ENCODE peak calls at places on chromosomes 2 and 18, in ten cellular contexts. One of them, this sample, is unnamed.
A peak's percentile ranks its signal among the peaks of the same experiment; 100 is the strongest.

GRCh38 chr2:231413921-231414476 is 18.5 kb downstream of the B3GNT7 start:
- DNase-seq in activated CD4-positive, alpha-beta T cell treated with anti-CD3 and anti-CD28 coated beads for 48 hours: no peak
- DNase-seq in NCI-H1417: no peak
- DNase-seq in posterior cingulate gyrus: peak; percentile 19
- DNase-seq in frontal cortex: no peak
- DNase-seq in activated naive CD4-positive, alpha-beta T cell: no peak
- DNase-seq in head of caudate nucleus: no peak
- DNase-seq in memory B cell: no peak
- DNase-seq in cardiac muscle cell: no peak
- DNase-seq in thoracic aorta: no peak
- DNase-seq in this sample: no peak

GRCh38 chr2:29531626-29532025 is 389.8 kb downstream of the ALK start:
- DNase-seq in activated CD4-positive, alpha-beta T cell treated with anti-CD3 and anti-CD28 coated beads for 48 hours: no peak
- DNase-seq in NCI-H1417: no peak
- DNase-seq in posterior cingulate gyrus: no peak
- DNase-seq in frontal cortex: no peak
- DNase-seq in activated naive CD4-positive, alpha-beta T cell: no peak
- DNase-seq in head of caudate nucleus: no peak
- DNase-seq in memory B cell: no peak
- DNase-seq in cardiac muscle cell: no peak
- DNase-seq in thoracic aorta: no peak
- DNase-seq in this sample: no peak

GRCh38 chr2:196390243-196391148 is 219.1 kb upstream of the STK17B start:
- DNase-seq in activated CD4-positive, alpha-beta T cell treated with anti-CD3 and anti-CD28 coated beads for 48 hours: no peak
- DNase-seq in NCI-H1417: no peak
- DNase-seq in posterior cingulate gyrus: no peak
- DNase-seq in frontal cortex: no peak
- DNase-seq in activated naive CD4-positive, alpha-beta T cell: no peak
- DNase-seq in head of caudate nucleus: no peak
- DNase-seq in memory B cell: no peak
- DNase-seq in cardiac muscle cell: no peak
- DNase-seq in thoracic aorta: no peak
- DNase-seq in this sample: no peak

GRCh38 chr18:78792736-78793135 is 186.9 kb upstream of the SALL3 start:
- DNase-seq in activated CD4-positive, alpha-beta T cell treated with anti-CD3 and anti-CD28 coated beads for 48 hours: no peak
- DNase-seq in NCI-H1417: no peak
- DNase-seq in posterior cingulate gyrus: no peak
- DNase-seq in frontal cortex: no peak
- DNase-seq in activated naive CD4-positive, alpha-beta T cell: no peak
- DNase-seq in head of caudate nucleus: no peak
- DNase-seq in memory B cell: no peak
- DNase-seq in cardiac muscle cell: no peak
- DNase-seq in thoracic aorta: no peak
- DNase-seq in this sample: no peak

GRCh38 chr18:703660-704018 is 8.8 kb downstream of the ENOSF1 start:
- DNase-seq in activated CD4-positive, alpha-beta T cell treated with anti-CD3 and anti-CD28 coated beads for 48 hours: no peak
- DNase-seq in NCI-H1417: no peak
- DNase-seq in posterior cingulate gyrus: no peak
- DNase-seq in frontal cortex: no peak
- DNase-seq in activated naive CD4-positive, alpha-beta T cell: no peak
- DNase-seq in head of caudate nucleus: no peak
- DNase-seq in memory B cell: no peak
- DNase-seq in cardiac muscle cell: peak; percentile 6
- DNase-seq in thoracic aorta: no peak
- DNase-seq in this sample: no peak

GRCh38 chr2:168934826-168935225 is 33.7 kb downstream of the G6PC2 start:
- DNase-seq in activated CD4-positive, alpha-beta T cell treated with anti-CD3 and anti-CD28 coated beads for 48 hours: no peak
- DNase-seq in NCI-H1417: no peak
- DNase-seq in posterior cingulate gyrus: no peak
- DNase-seq in frontal cortex: no peak
- DNase-seq in activated naive CD4-positive, alpha-beta T cell: no peak
- DNase-seq in head of caudate nucleus: no peak
- DNase-seq in memory B cell: no peak
- DNase-seq in cardiac muscle cell: no peak
- DNase-seq in thoracic aorta: no peak
- DNase-seq in this sample: no peak

GRCh38 chr18:60892441-60892840 is 440.8 kb upstream of the CDH20 start:
- DNase-seq in activated CD4-positive, alpha-beta T cell treated with anti-CD3 and anti-CD28 coated beads for 48 hours: no peak
- DNase-seq in NCI-H1417: no peak
- DNase-seq in posterior cingulate gyrus: no peak
- DNase-seq in frontal cortex: no peak
- DNase-seq in activated naive CD4-positive, alpha-beta T cell: no peak
- DNase-seq in head of caudate nucleus: no peak
- DNase-seq in memory B cell: no peak
- DNase-seq in cardiac muscle cell: peak; percentile 41
- DNase-seq in thoracic aorta: no peak
- DNase-seq in this sample: no peak

GRCh38 chr2:215816424-215816823 is 196.9 kb downstream of the MREG start:
- DNase-seq in activated CD4-positive, alpha-beta T cell treated with anti-CD3 and anti-CD28 coated beads for 48 hours: no peak
- DNase-seq in NCI-H1417: no peak
- DNase-seq in posterior cingulate gyrus: no peak
- DNase-seq in frontal cortex: no peak
- DNase-seq in activated naive CD4-positive, alpha-beta T cell: no peak
- DNase-seq in head of caudate nucleus: no peak
- DNase-seq in memory B cell: no peak
- DNase-seq in cardiac muscle cell: no peak
- DNase-seq in thoracic aorta: no peak
- DNase-seq in this sample: no peak

GRCh38 chr2:105744909-105745853 is at the start of gene NCK2:
- DNase-seq in activated CD4-positive, alpha-beta T cell treated with anti-CD3 and anti-CD28 coated beads for 48 hours: peak; percentile 49
- DNase-seq in NCI-H1417: peak; percentile 42
- DNase-seq in posterior cingulate gyrus: peak; percentile 86
- DNase-seq in frontal cortex: no peak
- DNase-seq in activated naive CD4-positive, alpha-beta T cell: peak; percentile 17
- DNase-seq in head of caudate nucleus: no peak
- DNase-seq in memory B cell: peak; percentile 49
- DNase-seq in cardiac muscle cell: peak; percentile 39
- DNase-seq in thoracic aorta: no peak
- DNase-seq in this sample: no peak